ENCODE peak calls at places on chromosomes 3 and 15, in five cellular contexts. O, V, K, R and P are unnamed samples.

GRCh38 chr3:46019707-46020106 is 7.6 kb downstream of the XCR1 start:
- DNase-seq in O (no peak), V (peak), K (no peak), R (peak), P (no peak)

GRCh38 chr15:40795019-40795418 is 11.9 kb upstream of the ZFYVE19 start:
- DNase-seq in O (no peak), V (no peak), K (no peak), R (no peak), P (no peak)

GRCh38 chr15:55661431-55661830 is 73.3 kb upstream of the PYGO1 start:
- DNase-seq in O (no peak), V (peak), K (no peak), R (no peak), P (no peak)

GRCh38 chr3:46892285-46893145 is 15.0 kb downstream of the PTH1R start:
- DNase-seq in O (peak), V (peak), K (peak), R (peak), P (peak)

GRCh38 chr3:38164136-38164965 is 986 bp upstream of the OXSR1 start:
- DNase-seq in O (no peak), V (no peak), K (no peak), R (no peak), P (no peak)

GRCh38 chr3:29525254-29525881 is 244.5 kb downstream of the RBMS3 start:
- DNase-seq in O (no peak), V (peak), K (no peak), R (peak), P (peak)

GRCh38 chr3:170692720-170693119 is 106.8 kb upstream of the SLC7A14 start:
- DNase-seq in O (no peak), V (no peak), K (no peak), R (peak), P (no peak)

GRCh38 chr3:66098436-66098835 is 59.7 kb upstream of the MAGI1 start:
- DNase-seq in O (no peak), V (peak), K (no peak), R (peak), P (no peak)

GRCh38 chr3:188113761-188114160 is 40.2 kb upstream of the LPP start:
- DNase-seq in O (no peak), V (no peak), K (no peak), R (no peak), P (no peak)

GRCh38 chr3:70138606-70139005 is 139.1 kb downstream of the SAMMSON start:
- DNase-seq in O (no peak), V (no peak), K (no peak), R (no peak), P (no peak)

GRCh38 chr3:87398226-87398774 is 121.9 kb upstream of the POU1F1 start:
- DNase-seq in O (no peak), V (peak), K (no peak), R (no peak), P (no peak)

GRCh38 chr15:67175643-67176071 is 78.8 kb downstream of the AAGAB start:
- DNase-seq in O (no peak), V (peak), K (no peak), R (no peak), P (peak)

GRCh38 chr3:176992565-176992964 is 204.7 kb downstream of the TBL1XR1 start:
- DNase-seq in O (no peak), V (no peak), K (no peak), R (no peak), P (no peak)

GRCh38 chr3:123700791-123701712 is 116.2 kb upstream of the HACD2 start:
- DNase-seq in O (no peak), V (no peak), K (no peak), R (no peak), P (no peak)

GRCh38 chr3:42803800-42804112 is 534 bp downstream of the HIGD1A start:
- DNase-seq in O (peak), V (no peak), K (no peak), R (no peak), P (peak)

GRCh38 chr3:74844428-74844827 is 230.0 kb upstream of the CNTN3 start:
- DNase-seq in O (no peak), V (no peak), K (no peak), R (no peak), P (no peak)

GRCh38 chr15:92384391-92384790 is 9.3 kb upstream of the ST8SIA2 start:
- DNase-seq in O (no peak), V (no peak), K (no peak), R (no peak), P (no peak)

GRCh38 chr15:73870700-73871408 is 2.5 kb upstream of the TBC1D21 start:
- DNase-seq in O (no peak), V (peak), K (no peak), R (no peak), P (no peak)

GRCh38 chr3:42264399-42265058 is 1.5 kb downstream of the CCK start:
- DNase-seq in O (peak), V (peak), K (no peak), R (no peak), P (peak)

GRCh38 chr15:100241572-100242479 is 99.9 kb downstream of the ADAMTS17 start:
- DNase-seq in O (no peak), V (peak), K (no peak), R (no peak), P (no peak)

GRCh38 chr3:170469151-170470062 is 50.7 kb downstream of the CLDN11 start:
- DNase-seq in O (no peak), V (peak), K (no peak), R (peak), P (no peak)

GRCh38 chr3:113274959-113275556 is 63.7 kb downstream of the BOC start:
- DNase-seq in O (no peak), V (no peak), K (no peak), R (no peak), P (peak)

GRCh38 chr15:81338422-81339007 is 14.6 kb upstream of the STARD5 start:
- DNase-seq in O (no peak), V (peak), K (no peak), R (peak), P (no peak)

GRCh38 chr3:67790043-67790442 is 135.6 kb upstream of the SUCLG2 start:
- DNase-seq in O (no peak), V (peak), K (peak), R (peak), P (no peak)

GRCh38 chr3:66403268-66403990 is 97.4 kb downstream of the LRIG1 start:
- DNase-seq in O (no peak), V (peak), K (no peak), R (no peak), P (no peak)

GRCh38 chr3:25604107-25604805 is 60.5 kb downstream of the TOP2B start:
- DNase-seq in O (no peak), V (peak), K (no peak), R (peak), P (no peak)

GRCh38 chr15:68318008-68318835 is 40.7 kb downstream of the FEM1B start:
- DNase-seq in O (peak), V (no peak), K (no peak), R (no peak), P (no peak)

GRCh38 chr15:70451861-70452653 is 311.3 kb downstream of the UACA start:
- DNase-seq in O (peak), V (no peak), K (no peak), R (no peak), P (peak)

GRCh38 chr3:105526349-105527111 is 159.8 kb downstream of the ALCAM start:
- DNase-seq in O (no peak), V (no peak), K (no peak), R (peak), P (no peak)

GRCh38 chr3:30188713-30189112 is 417.7 kb upstream of the TGFBR2 start:
- DNase-seq in O (no peak), V (no peak), K (no peak), R (peak), P (no peak)

GRCh38 chr3:177977381-177978158 is 558.7 kb upstream of the KCNMB2 start:
- DNase-seq in O (no peak), V (peak), K (no peak), R (peak), P (no peak)

GRCh38 chr15:56095406-56095805 is 102.0 kb upstream of the NEDD4 start:
- DNase-seq in O (no peak), V (no peak), K (no peak), R (no peak), P (no peak)

GRCh38 chr3:126309162-126309561 is 48.0 kb downstream of the KLF15 start:
- DNase-seq in O (no peak), V (no peak), K (no peak), R (no peak), P (no peak)

GRCh38 chr15:66621491-66622467 is 56.0 kb upstream of the LCTL start:
- DNase-seq in O (no peak), V (peak), K (peak), R (no peak), P (peak)

GRCh38 chr3:94776401-94776915 is 713.6 kb downstream of the NSUN3 start:
- DNase-seq in O (no peak), V (no peak), K (no peak), R (no peak), P (no peak)

GRCh38 chr3:20040476-20041196 is 390 bp downstream of the KAT2B start:
- DNase-seq in O (peak), V (peak), K (peak), R (peak), P (peak)

DNA sequence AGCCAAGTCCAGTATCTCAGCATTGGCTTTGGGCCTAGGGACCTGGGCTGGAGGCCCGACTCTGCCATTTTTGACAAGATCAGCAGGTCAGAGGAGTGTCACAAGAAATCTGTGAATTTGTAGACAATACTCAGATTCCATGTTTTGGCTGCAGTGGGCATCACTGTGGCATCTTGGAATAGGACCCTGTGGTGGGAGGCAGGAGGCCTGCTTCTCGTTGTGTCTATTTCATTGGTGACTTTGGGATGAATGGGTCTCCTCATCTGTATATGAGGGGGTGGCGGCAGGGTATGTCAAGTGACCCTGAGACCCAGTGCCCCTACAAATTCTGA is 3.3 kb downstream of the C15orf39 start:
- DNase-seq in O (no peak), V (no peak), K (no peak), R (no peak), P (no peak)
- TF ChIP-seq CTCF in O (no peak), V (no peak), K (peak), R (peak), P (no peak)

GRCh38 chr3:10483686-10484345 is 21.6 kb downstream of the ATP2B2 start:
- DNase-seq in O (no peak), V (no peak), K (no peak), R (no peak), P (no peak)
- TF ChIP-seq CTCF in O (no peak), V (no peak), K (no peak), R (no peak), P (no peak)

DNA sequence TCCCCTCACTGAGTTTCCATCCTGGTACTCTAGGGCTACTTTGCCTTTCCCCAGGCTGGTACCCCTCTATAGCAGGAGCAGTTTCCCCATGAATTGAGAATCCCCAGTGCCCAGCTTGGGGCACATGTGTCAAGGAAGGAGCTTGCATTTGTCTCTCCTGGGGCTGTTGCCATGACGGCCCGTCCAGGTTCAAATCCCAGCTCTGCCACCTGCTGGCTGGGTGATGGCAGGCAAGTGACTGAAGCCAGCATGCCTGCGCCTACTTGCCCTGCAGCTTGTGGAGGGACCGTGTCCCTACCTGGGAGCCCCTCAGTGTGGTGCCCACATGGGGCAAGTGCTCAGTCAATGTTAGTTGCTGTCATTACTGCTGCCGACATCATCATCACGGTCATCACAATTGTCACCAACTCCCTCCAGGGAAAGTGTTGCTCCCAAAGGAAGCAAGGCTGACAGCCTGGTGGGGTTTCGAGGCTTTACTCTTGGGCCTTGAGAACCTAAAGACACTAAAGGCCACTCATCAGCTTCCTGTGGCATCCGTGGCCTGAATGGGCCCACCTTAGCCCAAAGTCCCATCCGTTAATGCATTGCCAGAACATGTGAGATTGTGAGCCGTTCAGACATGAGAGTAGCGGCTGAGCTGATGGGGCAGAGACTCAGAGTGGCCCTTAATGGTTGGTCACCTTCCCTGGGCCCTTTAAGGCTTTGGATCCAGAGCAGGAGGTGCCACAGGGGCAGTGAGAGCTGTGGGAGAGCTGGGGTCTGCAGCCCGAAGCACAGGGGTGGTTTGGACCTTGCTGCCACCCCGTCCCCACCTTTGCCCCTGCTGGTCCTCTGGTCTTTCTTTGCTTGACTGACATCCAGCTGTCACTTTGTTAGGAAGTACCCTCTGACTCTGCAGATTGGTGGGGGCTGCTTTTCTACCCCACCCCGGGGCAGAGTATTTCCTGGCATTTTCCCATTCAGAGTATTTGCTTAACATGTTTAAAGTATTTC is 144.4 kb downstream of the DNAJB8 start:
- DNase-seq in O (peak), V (peak), K (peak), R (peak), P (no peak)
- TF ChIP-seq CTCF in O (peak), V (peak), K (peak), R (peak), P (peak)

GRCh38 chr15:62902821-62903220 is 139.7 kb upstream of the TPM1 start:
- DNase-seq in O (no peak), V (no peak), K (no peak), R (no peak), P (no peak)
- TF ChIP-seq CTCF in O (no peak), V (no peak), K (no peak), R (no peak), P (no peak)

GRCh38 chr3:62131620-62132019 is 241.7 kb downstream of the FEZF2 start:
- DNase-seq in O (no peak), V (peak), K (no peak), R (no peak), P (no peak)
- TF ChIP-seq CTCF in O (peak), V (peak), K (peak), R (peak), P (no peak)

GRCh38 chr3:112088944-112089343 is 2.8 kb downstream of the C3orf52 start:
- DNase-seq in O (no peak), V (no peak), K (no peak), R (no peak), P (no peak)

GRCh38 chr3:112086857-112087524 is 802 bp downstream of the C3orf52 start:
- DNase-seq in O (no peak), V (peak), K (no peak), R (peak), P (no peak)

GRCh38 chr3:112084980-112085697 is 1.1 kb upstream of the C3orf52 start:
- DNase-seq in O (no peak), V (no peak), K (no peak), R (no peak), P (no peak)

GRCh38 chr3:112087746-112088145 is 1.6 kb downstream of the C3orf52 start:
- DNase-seq in O (no peak), V (no peak), K (no peak), R (no peak), P (no peak)

DNA sequence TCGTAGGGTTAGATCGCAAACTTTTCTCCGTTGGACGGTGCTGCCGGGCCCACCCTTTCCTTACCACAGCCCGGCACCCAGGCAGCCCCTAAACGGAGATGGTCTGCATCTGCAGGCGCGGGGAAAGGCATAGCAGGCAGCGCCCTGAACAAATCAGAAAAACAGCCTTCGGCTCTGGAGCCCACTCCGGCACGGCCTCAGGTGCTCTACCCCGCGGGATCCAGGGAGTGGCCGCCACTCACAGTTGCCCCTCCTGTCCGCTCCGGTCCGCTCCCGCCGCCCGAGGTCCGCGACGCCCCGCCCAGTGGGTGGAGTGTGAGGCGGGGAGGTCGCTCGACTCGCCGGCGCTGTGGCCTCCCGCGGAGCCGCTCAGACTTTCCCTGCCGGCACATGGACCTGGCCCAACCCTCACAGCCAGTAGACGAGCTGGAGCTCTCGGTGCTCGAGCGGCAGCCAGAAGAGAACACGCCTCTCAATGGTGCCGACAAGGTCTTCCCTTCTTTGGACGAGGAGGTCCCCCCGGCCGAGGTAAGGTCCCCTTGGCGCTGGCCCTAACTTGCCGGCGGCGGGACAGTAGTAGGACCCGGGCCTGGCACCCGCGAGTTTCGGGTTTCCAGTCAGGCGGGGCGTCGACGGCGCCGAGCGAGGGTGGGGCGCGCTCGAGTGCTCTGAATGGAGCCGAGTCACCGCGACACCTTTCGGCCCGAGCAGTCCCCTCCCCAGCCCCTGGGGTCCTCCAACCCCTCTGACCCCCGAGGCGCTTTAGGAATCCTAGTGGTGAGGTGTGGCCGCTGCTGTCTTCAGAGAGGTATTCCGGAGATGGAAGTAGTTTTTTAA is at the start of gene C3orf52:
- DNase-seq in O (peak), V (peak), K (peak), R (peak), P (peak)
- TF ChIP-seq CTCF in O (peak), V (peak), K (peak), R (peak), P (no peak)